ENCODE peak calls at places on chromosomes 5 and 9, in ten cellular contexts. A, K, J, G, Z, H, Q, D, M and R are unnamed samples.

GRCh38 chr5:172293054-172293744 is 9.6 kb upstream of the UBTD2 start:
- DNase-seq in A (peak), K (peak), J (no peak), G (peak), Z (peak), H (peak), Q (peak), D (peak), M (peak), R (no peak)

GRCh38 chr9:127991757-127992274 is 11.0 kb upstream of the EEIG1 start:
- DNase-seq in A (no peak), K (no peak), J (no peak), G (no peak), Z (no peak), H (no peak), Q (no peak), D (no peak), M (no peak), R (no peak)

GRCh38 chr5:134738963-134739661 is 764 bp downstream of the CAMLG start:
- DNase-seq in A (peak), K (peak), J (no peak), G (peak), Z (peak), H (peak), Q (peak), D (peak), M (no peak), R (no peak)

GRCh38 chr9:35508069-35508468 is 18.2 kb downstream of the RUSC2 start:
- DNase-seq in A (peak), K (no peak), J (no peak), G (no peak), Z (no peak), H (no peak), Q (no peak), D (no peak), M (no peak), R (no peak)

GRCh38 chr9:90905079-90905478 is 103.5 kb downstream of the SYK start:
- DNase-seq in A (no peak), K (no peak), J (no peak), G (no peak), Z (no peak), H (no peak), Q (no peak), D (no peak), M (no peak), R (no peak)

GRCh38 chr9:129331772-129332512 is 153.9 kb upstream of the IER5L start:
- DNase-seq in A (no peak), K (no peak), J (no peak), G (no peak), Z (no peak), H (no peak), Q (no peak), D (peak), M (no peak), R (no peak)

GRCh38 chr9:37412431-37413151 is 9.9 kb upstream of the GRHPR start:
- DNase-seq in A (peak), K (no peak), J (no peak), G (no peak), Z (no peak), H (no peak), Q (no peak), D (peak), M (no peak), R (peak)

GRCh38 chr5:131382407-131383395 is 118.8 kb downstream of the CDC42SE2 start:
- DNase-seq in A (peak), K (peak), J (peak), G (peak), Z (peak), H (peak), Q (peak), D (peak), M (no peak), R (no peak)

GRCh38 chr5:141040763-141041426 is 10.3 kb upstream of the PCDHB1 start:
- DNase-seq in A (peak), K (peak), J (peak), G (peak), Z (no peak), H (peak), Q (peak), D (peak), M (peak), R (peak)

GRCh38 chr5:152188219-152188618 is 216.9 kb downstream of the NMUR2 start:
- DNase-seq in A (no peak), K (no peak), J (no peak), G (no peak), Z (no peak), H (no peak), Q (no peak), D (no peak), M (no peak), R (no peak)

GRCh38 chr5:131242728-131243255 is 21.1 kb upstream of the CDC42SE2 start:
- DNase-seq in A (peak), K (peak), J (peak), G (peak), Z (peak), H (peak), Q (no peak), D (peak), M (no peak), R (peak)

GRCh38 chr5:62001640-62002039 is 304.4 kb upstream of the KIF2A start:
- DNase-seq in A (no peak), K (no peak), J (no peak), G (no peak), Z (no peak), H (no peak), Q (no peak), D (no peak), M (no peak), R (no peak)

GRCh38 chr5:92695123-92696084 is 885.6 kb downstream of the NR2F1-AS1 start:
- DNase-seq in A (no peak), K (no peak), J (no peak), G (no peak), Z (no peak), H (no peak), Q (no peak), D (no peak), M (no peak), R (no peak)

GRCh38 chr9:15211994-15212501 is 95.0 kb downstream of the TTC39B start:
- DNase-seq in A (peak), K (no peak), J (no peak), G (peak), Z (no peak), H (no peak), Q (no peak), D (peak), M (no peak), R (no peak)

GRCh38 chr9:27365977-27366376 is 69.0 kb upstream of the EQTN start:
- DNase-seq in A (peak), K (no peak), J (no peak), G (no peak), Z (no peak), H (no peak), Q (no peak), D (no peak), M (no peak), R (no peak)

DNA sequence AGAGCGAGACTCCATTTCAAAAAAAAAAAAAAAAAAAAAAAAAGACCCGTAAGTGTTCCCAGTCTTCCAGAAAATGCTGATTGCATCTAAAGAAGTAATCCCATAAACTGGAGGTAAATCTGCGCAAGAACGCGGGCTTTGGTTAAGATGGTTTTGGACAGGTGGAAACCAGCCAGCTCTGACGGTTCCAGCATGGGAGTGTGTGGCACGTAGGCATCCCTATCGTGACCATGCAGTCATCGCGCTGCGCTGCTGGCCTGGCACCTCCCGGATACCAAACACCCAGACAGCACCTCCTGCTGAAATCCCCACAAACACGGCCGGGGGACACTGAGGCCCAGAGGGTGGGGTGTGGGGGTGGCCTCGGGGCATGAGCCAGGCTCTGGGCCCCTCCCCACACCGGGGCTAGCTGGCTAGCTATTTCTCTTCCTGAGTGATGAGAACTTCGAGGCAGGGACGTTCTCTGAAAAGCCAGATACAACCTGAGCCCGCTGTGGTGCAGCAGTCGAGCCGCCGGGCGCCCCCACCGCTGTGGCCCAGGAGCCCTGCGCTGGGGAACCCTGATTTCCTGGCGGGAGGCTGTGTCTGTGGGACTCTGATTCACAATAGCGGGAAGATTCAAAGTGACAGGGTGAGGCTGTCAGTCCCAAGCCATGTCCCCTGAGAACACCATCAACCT is 32.2 kb upstream of the NOTCH1 start:
- DNase-seq in A (no peak), K (no peak), J (no peak), G (no peak), Z (no peak), H (no peak), Q (no peak), D (no peak), M (no peak), R (no peak)
- H3K4me3 ChIP-seq in A (no peak), K (no peak), J (no peak), G (no peak), Z (no peak), H (no peak), Q (no peak), D (no peak), M (no peak), R (no peak)

GRCh38 chr9:135839516-135839915 is 67.8 kb downstream of the CAMSAP1 start:
- DNase-seq in A (no peak), K (no peak), J (no peak), G (no peak), Z (no peak), H (no peak), Q (no peak), D (no peak), M (no peak), R (no peak)
- H3K4me3 ChIP-seq in A (no peak), K (no peak), J (no peak), G (no peak), Z (no peak), H (no peak), Q (no peak), D (no peak), M (no peak), R (no peak)

DNA sequence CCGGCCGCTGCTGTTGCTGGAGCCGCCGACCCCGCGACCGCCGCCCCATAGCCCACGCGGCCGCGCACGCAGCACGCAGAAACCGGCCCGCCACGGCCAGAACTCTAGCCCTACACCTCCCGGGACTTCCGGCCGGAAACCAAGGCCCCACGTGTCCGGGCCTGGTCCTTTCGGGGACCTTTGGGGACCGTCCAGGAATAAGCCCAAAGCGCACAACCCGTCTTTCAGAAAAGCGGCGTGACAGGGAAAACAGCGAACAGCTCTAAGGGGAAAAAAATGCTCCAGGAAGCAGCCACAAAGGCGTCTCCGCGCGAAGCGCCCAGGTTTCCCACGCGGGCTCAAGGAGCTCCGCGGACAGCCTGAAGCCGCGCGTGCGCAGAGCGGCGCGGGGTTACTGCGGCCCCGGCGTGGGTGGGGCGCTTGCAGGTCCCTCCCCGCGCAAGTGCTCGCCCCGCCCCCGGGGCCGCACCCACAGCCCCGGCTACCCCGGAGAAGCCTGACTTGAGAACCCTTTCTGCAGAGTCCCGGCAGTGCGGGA is at the start of the genes NSUN2 and SRD5A1:
- DNase-seq in A (peak), K (peak), J (peak), G (peak), Z (peak), H (peak), Q (peak), D (peak), M (peak), R (peak)
- H3K4me3 ChIP-seq in A (peak), K (peak), J (peak), G (peak), Z (peak), H (peak), Q (peak), D (peak), M (peak), R (peak)

GRCh38 chr9:4742246-4742645 is 1.2 kb upstream of the AK3 start:
- DNase-seq in A (no peak), K (peak), J (no peak), G (no peak), Z (no peak), H (no peak), Q (no peak), D (no peak), M (no peak), R (no peak)
- H3K4me3 ChIP-seq in A (peak), K (no peak), J (peak), G (peak), Z (peak), H (no peak), Q (no peak), D (no peak), M (peak), R (no peak)

DNA sequence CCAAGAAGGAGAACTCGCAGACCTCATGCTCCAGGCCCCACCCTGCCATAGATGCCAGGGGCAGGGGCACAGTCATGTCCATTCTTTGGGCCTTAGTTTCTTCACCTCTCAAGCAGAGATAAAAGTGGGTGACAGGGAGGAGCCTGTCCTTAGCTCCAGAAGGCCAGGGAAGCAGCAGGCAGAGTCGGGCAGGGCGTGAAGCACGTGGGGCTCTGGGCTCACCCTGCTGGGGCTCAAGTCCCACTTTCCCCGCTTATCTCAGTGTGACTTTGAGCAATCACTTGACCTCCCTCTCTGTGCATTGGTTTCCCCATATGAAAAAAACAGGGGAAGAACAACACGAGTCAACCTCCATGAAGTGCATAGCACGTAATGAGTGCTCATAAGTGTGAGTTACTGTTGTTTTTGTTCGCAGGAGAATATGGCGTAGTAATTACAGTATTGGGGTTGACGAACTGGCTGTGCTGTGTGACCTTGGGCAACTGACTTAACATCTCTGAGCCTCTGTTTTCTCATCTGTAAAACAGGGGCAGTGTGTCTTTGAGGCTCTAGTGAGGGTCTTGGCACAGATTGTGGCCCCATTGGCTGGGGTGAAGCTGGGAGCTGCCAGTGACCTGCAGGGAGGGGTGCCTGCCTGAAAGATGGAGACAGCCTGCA is 39.9 kb upstream of the HAND1 start:
- DNase-seq in A (no peak), K (no peak), J (no peak), G (no peak), Z (no peak), H (no peak), Q (no peak), D (no peak), M (no peak), R (no peak)
- H3K4me3 ChIP-seq in A (no peak), K (no peak), J (no peak), G (no peak), Z (no peak), H (no peak), Q (no peak), D (no peak), M (no peak), R (no peak)

DNA sequence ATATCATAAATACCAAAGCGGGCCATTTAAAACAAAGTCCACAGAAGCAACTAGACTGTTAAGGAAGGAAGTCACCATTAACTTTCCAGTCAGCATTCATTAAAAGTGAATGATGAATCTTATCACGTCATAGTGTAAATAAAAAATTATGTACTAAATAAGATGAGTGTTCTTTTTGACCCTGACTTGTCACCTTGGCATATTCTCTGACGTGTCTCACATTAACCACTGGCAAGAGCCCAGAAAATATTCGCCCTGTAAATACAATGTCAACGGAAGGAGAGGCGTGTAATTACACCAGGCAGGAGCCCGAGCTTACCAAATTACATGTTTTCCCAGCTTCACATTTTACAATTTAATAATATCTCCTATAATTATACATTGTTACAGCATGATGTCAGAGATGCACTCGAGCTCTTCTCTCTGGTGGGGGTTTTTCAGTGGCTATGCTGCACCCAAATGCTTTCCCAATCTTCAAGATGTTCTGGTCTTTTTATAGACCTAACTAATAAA is 29.3 kb upstream of the UBE2QL1 start:
- DNase-seq in A (peak), K (peak), J (no peak), G (no peak), Z (no peak), H (no peak), Q (no peak), D (no peak), M (no peak), R (no peak)
- H3K4me3 ChIP-seq in A (no peak), K (no peak), J (no peak), G (no peak), Z (no peak), H (no peak), Q (no peak), D (no peak), M (no peak), R (no peak)

GRCh38 chr5:51378061-51378409 is 5.2 kb upstream of the ISL1 start:
- DNase-seq in A (no peak), K (no peak), J (no peak), G (no peak), Z (no peak), H (no peak), Q (no peak), D (no peak), M (no peak), R (no peak)

GRCh38 chr5:51375084-51375483 is 8.2 kb upstream of the ISL1 start:
- DNase-seq in A (no peak), K (no peak), J (no peak), G (no peak), Z (no peak), H (no peak), Q (no peak), D (no peak), M (no peak), R (no peak)

GRCh38 chr5:51377151-51378060 is 5.8 kb upstream of the ISL1 start:
- DNase-seq in A (no peak), K (no peak), J (no peak), G (no peak), Z (no peak), H (no peak), Q (no peak), D (no peak), M (no peak), R (no peak)

GRCh38 chr5:51378415-51378777 is 4.9 kb upstream of the ISL1 start:
- DNase-seq in A (no peak), K (no peak), J (no peak), G (no peak), Z (no peak), H (no peak), Q (no peak), D (no peak), M (no peak), R (no peak)

DNA sequence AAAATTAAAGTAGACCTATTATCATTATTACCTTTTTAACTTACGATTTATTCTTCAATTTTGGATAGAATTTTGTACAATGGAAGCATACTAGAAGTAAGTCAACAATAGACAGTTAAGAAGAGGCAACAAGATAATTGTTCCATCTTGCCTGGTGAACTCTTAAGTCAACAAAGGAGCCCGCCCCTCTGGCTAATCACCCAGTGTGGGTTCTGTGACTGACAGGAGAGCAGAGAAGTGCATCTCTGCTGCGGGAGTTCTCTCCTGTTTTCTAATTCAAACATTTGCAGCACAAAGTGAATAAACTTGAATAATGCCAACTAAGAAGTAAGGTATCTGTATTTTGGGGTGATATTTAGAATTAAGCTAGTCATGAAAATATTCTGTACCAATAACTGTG is 6.7 kb upstream of the ISL1 start:
- DNase-seq in A (no peak), K (no peak), J (no peak), G (no peak), Z (no peak), H (no peak), Q (no peak), D (no peak), M (no peak), R (no peak)
- H3K4me3 ChIP-seq in A (no peak), K (no peak), J (no peak), G (no peak), Z (no peak), H (no peak), Q (no peak), D (no peak), M (no peak), R (no peak)